ENCODE peak calls at places on chromosomes 7 and 10, in four cellular contexts. One of them, this sample, is unnamed.

GRCh38 chr10:114653926-114654325 is 4.1 kb downstream of the ABLIM1 start:
- DNase-seq in left ventricle myocardium inferior: peak
- DNase-seq in brain microvascular endothelial cell: no peak
- DNase-seq in HCT116: no peak
- DNase-seq in this sample: no peak

GRCh38 chr10:78543749-78544446 is 510.2 kb downstream of the RPS24 start:
- DNase-seq in left ventricle myocardium inferior: peak
- DNase-seq in brain microvascular endothelial cell: peak
- DNase-seq in HCT116: no peak
- DNase-seq in this sample: no peak

GRCh38 chr10:4453276-4453675 is 372.7 kb upstream of the AKR1E2 start:
- DNase-seq in left ventricle myocardium inferior: no peak
- DNase-seq in brain microvascular endothelial cell: no peak
- DNase-seq in HCT116: no peak
- DNase-seq in this sample: no peak

GRCh38 chr10:83724471-83725241 is 414.7 kb upstream of the GHITM start:
- DNase-seq in left ventricle myocardium inferior: no peak
- DNase-seq in brain microvascular endothelial cell: no peak
- DNase-seq in HCT116: no peak
- DNase-seq in this sample: no peak

GRCh38 chr10:17250736-17251135 is 22.7 kb downstream of the VIM start:
- DNase-seq in left ventricle myocardium inferior: no peak
- DNase-seq in brain microvascular endothelial cell: no peak
- DNase-seq in HCT116: no peak
- DNase-seq in this sample: no peak

GRCh38 chr7:142263598-142264380 is 5.9 kb upstream of the PRSS58 start:
- DNase-seq in left ventricle myocardium inferior: no peak
- DNase-seq in brain microvascular endothelial cell: peak
- DNase-seq in HCT116: no peak
- DNase-seq in this sample: no peak

GRCh38 chr7:150379590-150380379 is 655 bp downstream of the ZNF775 start:
- DNase-seq in left ventricle myocardium inferior: no peak
- DNase-seq in brain microvascular endothelial cell: no peak
- DNase-seq in HCT116: no peak
- DNase-seq in this sample: no peak

GRCh38 chr7:2759736-2760097 is 71.7 kb downstream of the AMZ1 start:
- DNase-seq in left ventricle myocardium inferior: no peak
- DNase-seq in brain microvascular endothelial cell: no peak
- DNase-seq in HCT116: no peak
- DNase-seq in this sample: no peak

GRCh38 chr10:96683065-96683464 is 37.2 kb downstream of the PIK3AP1 start:
- DNase-seq in left ventricle myocardium inferior: no peak
- DNase-seq in brain microvascular endothelial cell: no peak
- DNase-seq in HCT116: no peak
- DNase-seq in this sample: no peak

GRCh38 chr10:132422169-132422691 is 25.2 kb downstream of the PWWP2B start:
- DNase-seq in left ventricle myocardium inferior: no peak
- DNase-seq in brain microvascular endothelial cell: no peak
- DNase-seq in HCT116: no peak
- DNase-seq in this sample: no peak

GRCh38 chr10:22629843-22630228 is 84.5 kb downstream of the PIP4K2A start:
- DNase-seq in left ventricle myocardium inferior: no peak
- DNase-seq in brain microvascular endothelial cell: no peak
- DNase-seq in HCT116: no peak
- DNase-seq in this sample: no peak

GRCh38 chr7:44267719-44268413 is 57.5 kb downstream of the CAMK2B start:
- DNase-seq in left ventricle myocardium inferior: no peak
- DNase-seq in brain microvascular endothelial cell: no peak
- DNase-seq in HCT116: no peak
- DNase-seq in this sample: no peak

GRCh38 chr7:94540428-94540827 is 30.8 kb downstream of the CASD1 start:
- DNase-seq in left ventricle myocardium inferior: no peak
- DNase-seq in brain microvascular endothelial cell: no peak
- DNase-seq in HCT116: no peak
- DNase-seq in this sample: no peak

GRCh38 chr10:131854579-131855335 is 46.1 kb upstream of the PPP2R2D start:
- DNase-seq in left ventricle myocardium inferior: no peak
- DNase-seq in brain microvascular endothelial cell: no peak
- DNase-seq in HCT116: no peak
- DNase-seq in this sample: no peak

GRCh38 chr7:67692425-67692824 is 695.8 kb downstream of the TYW1 start:
- DNase-seq in left ventricle myocardium inferior: no peak
- DNase-seq in brain microvascular endothelial cell: no peak
- DNase-seq in HCT116: no peak
- DNase-seq in this sample: no peak

GRCh38 chr10:43827853-43828252 is 179.2 kb upstream of the ZNF32 start:
- DNase-seq in left ventricle myocardium inferior: no peak
- DNase-seq in brain microvascular endothelial cell: no peak
- DNase-seq in HCT116: no peak
- DNase-seq in this sample: no peak

GRCh38 chr7:36153571-36154097 is 580 bp downstream of the EEPD1 start:
- DNase-seq in left ventricle myocardium inferior: no peak
- DNase-seq in brain microvascular endothelial cell: no peak
- DNase-seq in HCT116: no peak
- DNase-seq in this sample: no peak

GRCh38 chr7:135320277-135320676 is 86.6 kb downstream of the STRA8 start:
- DNase-seq in left ventricle myocardium inferior: peak
- DNase-seq in brain microvascular endothelial cell: peak
- DNase-seq in HCT116: no peak
- DNase-seq in this sample: peak

GRCh38 chr10:49663596-49663995 is 15.9 kb upstream of the C10orf53 start:
- DNase-seq in left ventricle myocardium inferior: no peak
- DNase-seq in brain microvascular endothelial cell: no peak
- DNase-seq in HCT116: no peak
- DNase-seq in this sample: no peak

GRCh38 chr10:78473016-78473415 is 439.4 kb downstream of the RPS24 start:
- DNase-seq in left ventricle myocardium inferior: no peak
- DNase-seq in brain microvascular endothelial cell: no peak
- DNase-seq in HCT116: no peak
- DNase-seq in this sample: no peak

GRCh38 chr7:2321020-2321419 is 6.8 kb upstream of the SNX8 start:
- DNase-seq in left ventricle myocardium inferior: no peak
- DNase-seq in brain microvascular endothelial cell: no peak
- DNase-seq in HCT116: no peak
- DNase-seq in this sample: peak

GRCh38 chr7:18895456-18895855 is 222.0 kb downstream of the TWIST1 start:
- DNase-seq in left ventricle myocardium inferior: no peak
- DNase-seq in brain microvascular endothelial cell: no peak
- DNase-seq in HCT116: peak
- DNase-seq in this sample: peak

GRCh38 chr7:103609778-103610177 is 163.8 kb upstream of the SLC26A5 start:
- DNase-seq in left ventricle myocardium inferior: no peak
- DNase-seq in brain microvascular endothelial cell: no peak
- DNase-seq in HCT116: no peak
- DNase-seq in this sample: no peak

GRCh38 chr7:69276011-69276729 is 322.1 kb upstream of the AUTS2 start:
- DNase-seq in left ventricle myocardium inferior: no peak
- DNase-seq in brain microvascular endothelial cell: no peak
- DNase-seq in HCT116: no peak
- DNase-seq in this sample: no peak

GRCh38 chr10:601356-601963 is 88.0 kb downstream of the DIP2C start:
- DNase-seq in left ventricle myocardium inferior: no peak
- DNase-seq in brain microvascular endothelial cell: no peak
- DNase-seq in HCT116: no peak
- DNase-seq in this sample: no peak

GRCh38 chr10:14548970-14549369 is 218.2 kb upstream of the FRMD4A start:
- DNase-seq in left ventricle myocardium inferior: no peak
- DNase-seq in brain microvascular endothelial cell: no peak
- DNase-seq in HCT116: no peak
- DNase-seq in this sample: no peak

GRCh38 chr7:98315318-98315993 is 34.0 kb downstream of the BRI3 start:
- DNase-seq in left ventricle myocardium inferior: no peak
- DNase-seq in brain microvascular endothelial cell: no peak
- DNase-seq in HCT116: no peak
- DNase-seq in this sample: no peak

GRCh38 chr7:139777948-139778841 is at the start of gene HIPK2:
- DNase-seq in left ventricle myocardium inferior: peak
- DNase-seq in brain microvascular endothelial cell: peak
- DNase-seq in HCT116: no peak
- DNase-seq in this sample: no peak

GRCh38 chr7:101781384-101781783 is 36.0 kb upstream of the CUX1 start:
- DNase-seq in left ventricle myocardium inferior: no peak
- DNase-seq in brain microvascular endothelial cell: no peak
- DNase-seq in HCT116: no peak
- DNase-seq in this sample: no peak

GRCh38 chr10:124524991-124525653 is 63.5 kb downstream of the LHPP start:
- DNase-seq in left ventricle myocardium inferior: peak
- DNase-seq in brain microvascular endothelial cell: no peak
- DNase-seq in HCT116: no peak
- DNase-seq in this sample: peak

GRCh38 chr7:79789584-79790345 is 336.3 kb upstream of the MAGI2 start:
- DNase-seq in left ventricle myocardium inferior: no peak
- DNase-seq in brain microvascular endothelial cell: peak
- DNase-seq in HCT116: no peak
- DNase-seq in this sample: no peak

GRCh38 chr7:47890125-47890524 is 58.1 kb downstream of the PKD1L1 start:
- DNase-seq in left ventricle myocardium inferior: no peak
- DNase-seq in brain microvascular endothelial cell: no peak
- DNase-seq in HCT116: no peak
- DNase-seq in this sample: no peak

GRCh38 chr10:60913091-60913490 is 30.9 kb downstream of the RHOBTB1 start:
- DNase-seq in left ventricle myocardium inferior: no peak
- DNase-seq in brain microvascular endothelial cell: no peak
- DNase-seq in HCT116: no peak
- DNase-seq in this sample: no peak
- H3K27ac ChIP-seq in left ventricle myocardium inferior: peak
- H3K27ac ChIP-seq in brain microvascular endothelial cell: no peak
- H3K27ac ChIP-seq in HCT116: no peak
- H3K27ac ChIP-seq in this sample: no peak

GRCh38 chr10:86663576-86664369 is 4.5 kb upstream of the LDB3 start:
- DNase-seq in left ventricle myocardium inferior: peak
- DNase-seq in brain microvascular endothelial cell: no peak
- DNase-seq in HCT116: no peak
- DNase-seq in this sample: no peak
- H3K27ac ChIP-seq in left ventricle myocardium inferior: peak
- H3K27ac ChIP-seq in brain microvascular endothelial cell: no peak
- H3K27ac ChIP-seq in HCT116: no peak
- H3K27ac ChIP-seq in this sample: no peak

GRCh38 chr7:73612598-73613269 is 11.6 kb downstream of the MLXIPL start:
- DNase-seq in left ventricle myocardium inferior: no peak
- DNase-seq in brain microvascular endothelial cell: peak
- DNase-seq in HCT116: no peak
- DNase-seq in this sample: no peak
- H3K27ac ChIP-seq in left ventricle myocardium inferior: no peak
- H3K27ac ChIP-seq in brain microvascular endothelial cell: no peak
- H3K27ac ChIP-seq in HCT116: peak
- H3K27ac ChIP-seq in this sample: no peak

GRCh38 chr7:117021366-117021765 is 68.1 kb downstream of the ST7 start:
- DNase-seq in left ventricle myocardium inferior: no peak
- DNase-seq in brain microvascular endothelial cell: no peak
- DNase-seq in HCT116: no peak
- DNase-seq in this sample: no peak

GRCh38 chr7:117018713-117019112 is 65.4 kb downstream of the ST7 start:
- DNase-seq in left ventricle myocardium inferior: no peak
- DNase-seq in brain microvascular endothelial cell: no peak
- DNase-seq in HCT116: no peak
- DNase-seq in this sample: no peak

GRCh38 chr7:117019287-117019686 is 66.0 kb downstream of the ST7 start:
- DNase-seq in left ventricle myocardium inferior: no peak
- DNase-seq in brain microvascular endothelial cell: no peak
- DNase-seq in HCT116: peak
- DNase-seq in this sample: no peak

GRCh38 chr7:117020605-117021002 is 67.3 kb downstream of the ST7 start:
- DNase-seq in left ventricle myocardium inferior: no peak
- DNase-seq in brain microvascular endothelial cell: no peak
- DNase-seq in HCT116: no peak
- DNase-seq in this sample: no peak

GRCh38 chr7:117019786-117020604 is 66.7 kb downstream of the ST7 start:
- DNase-seq in left ventricle myocardium inferior: peak
- DNase-seq in brain microvascular endothelial cell: peak
- DNase-seq in HCT116: peak
- DNase-seq in this sample: peak
- H3K27ac ChIP-seq in left ventricle myocardium inferior: peak
- H3K27ac ChIP-seq in brain microvascular endothelial cell: peak
- H3K27ac ChIP-seq in HCT116: no peak
- H3K27ac ChIP-seq in this sample: peak

GRCh38 chr7:45598697-45599520 is 24.7 kb downstream of the ADCY1 start:
- DNase-seq in left ventricle myocardium inferior: no peak
- DNase-seq in brain microvascular endothelial cell: no peak
- DNase-seq in HCT116: no peak
- DNase-seq in this sample: no peak

GRCh38 chr7:45597286-45597984 is 23.3 kb downstream of the ADCY1 start:
- DNase-seq in left ventricle myocardium inferior: no peak
- DNase-seq in brain microvascular endothelial cell: no peak
- DNase-seq in HCT116: no peak
- DNase-seq in this sample: no peak

GRCh38 chr7:45599851-45600706 is 25.9 kb downstream of the ADCY1 start:
- DNase-seq in left ventricle myocardium inferior: no peak
- DNase-seq in brain microvascular endothelial cell: no peak
- DNase-seq in HCT116: no peak
- DNase-seq in this sample: no peak

GRCh38 chr7:45601816-45602540 is 27.8 kb downstream of the ADCY1 start:
- DNase-seq in left ventricle myocardium inferior: no peak
- DNase-seq in brain microvascular endothelial cell: no peak
- DNase-seq in HCT116: no peak
- DNase-seq in this sample: no peak

GRCh38 chr7:45601094-45601493 is 26.9 kb downstream of the ADCY1 start:
- DNase-seq in left ventricle myocardium inferior: no peak
- DNase-seq in brain microvascular endothelial cell: no peak
- DNase-seq in HCT116: no peak
- DNase-seq in this sample: no peak
- H3K27ac ChIP-seq in left ventricle myocardium inferior: no peak
- H3K27ac ChIP-seq in brain microvascular endothelial cell: no peak
- H3K27ac ChIP-seq in HCT116: no peak
- H3K27ac ChIP-seq in this sample: no peak

GRCh38 chr7:28180364-28181147 is at the start of gene JAZF1:
- DNase-seq in left ventricle myocardium inferior: peak
- DNase-seq in brain microvascular endothelial cell: no peak
- DNase-seq in HCT116: no peak
- DNase-seq in this sample: no peak

GRCh38 chr7:28179081-28180030 is 1.2 kb downstream of the JAZF1 start:
- DNase-seq in left ventricle myocardium inferior: peak
- DNase-seq in brain microvascular endothelial cell: no peak
- DNase-seq in HCT116: no peak
- DNase-seq in this sample: no peak

GRCh38 chr7:28178537-28178936 is 2.1 kb downstream of the JAZF1 start:
- DNase-seq in left ventricle myocardium inferior: no peak
- DNase-seq in brain microvascular endothelial cell: no peak
- DNase-seq in HCT116: no peak
- DNase-seq in this sample: no peak

GRCh38 chr7:28181921-28182517 is 1.4 kb upstream of the JAZF1 start:
- DNase-seq in left ventricle myocardium inferior: no peak
- DNase-seq in brain microvascular endothelial cell: no peak
- DNase-seq in HCT116: no peak
- DNase-seq in this sample: no peak

DNA sequence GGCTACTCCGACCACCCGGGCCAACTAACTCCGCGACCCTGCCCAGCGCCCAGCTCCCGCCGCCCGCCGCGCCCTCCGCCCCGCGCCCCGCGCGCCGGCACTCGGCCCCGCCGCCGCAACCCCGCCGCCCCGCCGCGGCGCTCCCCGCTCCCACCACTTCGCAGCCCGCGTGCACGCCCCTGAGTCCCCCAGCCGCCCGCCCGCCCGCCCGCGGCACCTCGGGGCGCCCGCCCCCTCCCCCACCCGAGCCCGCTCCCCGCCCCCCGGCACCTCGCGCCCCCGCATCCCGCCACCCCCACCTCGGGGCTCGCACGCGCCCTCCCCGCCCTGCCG is 598 bp downstream of the JAZF1 start:
- DNase-seq in left ventricle myocardium inferior: no peak
- DNase-seq in brain microvascular endothelial cell: no peak
- DNase-seq in HCT116: no peak
- DNase-seq in this sample: no peak
- H3K27ac ChIP-seq in left ventricle myocardium inferior: peak
- H3K27ac ChIP-seq in brain microvascular endothelial cell: no peak
- H3K27ac ChIP-seq in HCT116: no peak
- H3K27ac ChIP-seq in this sample: no peak